ENCODE peak calls at places on chromosome 22, in eight cellular contexts. C, Z, A, G, Y, O, R and E are unnamed samples.

GRCh38 chr22:49838771-49839717 is 11.4 kb upstream of the BRD1 start:
- DNase-seq in C (no peak), Z (no peak), A (no peak), G (peak), Y (no peak), O (no peak), R (peak), E (no peak)

GRCh38 chr22:24054356-24054755 is 43.3 kb downstream of the CABIN1 start:
- DNase-seq in C (no peak), Z (no peak), A (no peak), G (no peak), Y (no peak), O (no peak), R (peak), E (no peak)

GRCh38 chr22:25407859-25408229 is 156.6 kb upstream of the GRK3 start:
- DNase-seq in C (no peak), Z (no peak), A (no peak), G (no peak), Y (no peak), O (no peak), R (no peak), E (no peak)

GRCh38 chr22:18091916-18092526 is 14.2 kb downstream of the PEX26 start:
- DNase-seq in C (peak), Z (peak), A (no peak), G (peak), Y (peak), O (peak), R (peak), E (no peak)

GRCh38 chr22:19043111-19044085 is 78.8 kb downstream of the DGCR2 start:
- DNase-seq in C (no peak), Z (peak), A (no peak), G (no peak), Y (no peak), O (no peak), R (peak), E (no peak)

GRCh38 chr22:38570841-38571364 is 920 bp upstream of the DMC1 start:
- DNase-seq in C (peak), Z (no peak), A (no peak), G (no peak), Y (no peak), O (no peak), R (peak), E (peak)

GRCh38 chr22:22798716-22799115 is 88.9 kb upstream of the IGLL5 start:
- DNase-seq in C (no peak), Z (no peak), A (no peak), G (no peak), Y (no peak), O (no peak), R (no peak), E (no peak)

GRCh38 chr22:40400173-40400572 is 29.8 kb downstream of the SGSM3 start:
- DNase-seq in C (peak), Z (no peak), A (no peak), G (peak), Y (no peak), O (no peak), R (no peak), E (no peak)

GRCh38 chr22:49856343-49856742 is 2.7 kb downstream of the ZBED4 start:
- DNase-seq in C (no peak), Z (peak), A (no peak), G (no peak), Y (no peak), O (no peak), R (no peak), E (no peak)

GRCh38 chr22:21051145-21051835 is 5.5 kb downstream of the LRRC74B start:
- DNase-seq in C (no peak), Z (no peak), A (no peak), G (no peak), Y (peak), O (no peak), R (no peak), E (no peak)

GRCh38 chr22:50672471-50673230 is at the start of gene SHANK3:
- DNase-seq in C (no peak), Z (no peak), A (no peak), G (no peak), Y (peak), O (peak), R (no peak), E (no peak)

GRCh38 chr22:20551805-20552449 is 44.5 kb downstream of the MED15 start:
- DNase-seq in C (no peak), Z (peak), A (no peak), G (no peak), Y (peak), O (no peak), R (no peak), E (no peak)

GRCh38 chr22:50621491-50621880 is 6.5 kb downstream of the ARSA start:
- DNase-seq in C (no peak), Z (peak), A (no peak), G (peak), Y (no peak), O (no peak), R (no peak), E (no peak)

GRCh38 chr22:40874016-40874415 is 12.1 kb upstream of the DNAJB7 start:
- DNase-seq in C (no peak), Z (no peak), A (no peak), G (no peak), Y (no peak), O (no peak), R (no peak), E (no peak)

GRCh38 chr22:49992921-49993648 is 19.5 kb downstream of the IL17REL start:
- DNase-seq in C (peak), Z (peak), A (no peak), G (no peak), Y (peak), O (no peak), R (peak), E (peak)

GRCh38 chr22:26801449-26801848 is 144.1 kb downstream of the MIAT start:
- DNase-seq in C (no peak), Z (no peak), A (no peak), G (no peak), Y (no peak), O (no peak), R (no peak), E (no peak)

GRCh38 chr22:19688301-19689290 is 25.7 kb upstream of the SEPTIN5 start:
- DNase-seq in C (no peak), Z (no peak), A (no peak), G (no peak), Y (no peak), O (no peak), R (no peak), E (no peak)

GRCh38 chr22:25027552-25027951 is 75.0 kb downstream of the KIAA1671 start:
- DNase-seq in C (no peak), Z (no peak), A (no peak), G (no peak), Y (no peak), O (no peak), R (no peak), E (no peak)

GRCh38 chr22:49934891-49935557 is 16.6 kb downstream of the CRELD2 start:
- DNase-seq in C (peak), Z (peak), A (no peak), G (peak), Y (peak), O (peak), R (peak), E (peak)

GRCh38 chr22:25113316-25113721 is 86.3 kb upstream of the CRYBB3 start:
- DNase-seq in C (peak), Z (no peak), A (no peak), G (no peak), Y (no peak), O (peak), R (no peak), E (no peak)

GRCh38 chr22:11066458-11067285 is 4461.3 kb upstream of the OR11H1 start:
- DNase-seq in C (no peak), Z (no peak), A (no peak), G (no peak), Y (no peak), O (peak), R (no peak), E (no peak)

GRCh38 chr22:21948390-21948789 is 4.3 kb downstream of the PPM1F start:
- DNase-seq in C (no peak), Z (no peak), A (no peak), G (no peak), Y (no peak), O (no peak), R (no peak), E (no peak)

GRCh38 chr22:50735739-50736030 is 2.3 kb upstream of the ACR start:
- DNase-seq in C (no peak), Z (peak), A (no peak), G (no peak), Y (no peak), O (no peak), R (no peak), E (no peak)

GRCh38 chr22:34842630-34843029 is 223.3 kb upstream of the ISX start:
- DNase-seq in C (no peak), Z (no peak), A (no peak), G (no peak), Y (no peak), O (no peak), R (no peak), E (no peak)
- H3K27ac ChIP-seq in C (no peak), Z (no peak), A (no peak), G (no peak), Y (no peak), O (no peak), R (no peak), E (no peak)

DNA sequence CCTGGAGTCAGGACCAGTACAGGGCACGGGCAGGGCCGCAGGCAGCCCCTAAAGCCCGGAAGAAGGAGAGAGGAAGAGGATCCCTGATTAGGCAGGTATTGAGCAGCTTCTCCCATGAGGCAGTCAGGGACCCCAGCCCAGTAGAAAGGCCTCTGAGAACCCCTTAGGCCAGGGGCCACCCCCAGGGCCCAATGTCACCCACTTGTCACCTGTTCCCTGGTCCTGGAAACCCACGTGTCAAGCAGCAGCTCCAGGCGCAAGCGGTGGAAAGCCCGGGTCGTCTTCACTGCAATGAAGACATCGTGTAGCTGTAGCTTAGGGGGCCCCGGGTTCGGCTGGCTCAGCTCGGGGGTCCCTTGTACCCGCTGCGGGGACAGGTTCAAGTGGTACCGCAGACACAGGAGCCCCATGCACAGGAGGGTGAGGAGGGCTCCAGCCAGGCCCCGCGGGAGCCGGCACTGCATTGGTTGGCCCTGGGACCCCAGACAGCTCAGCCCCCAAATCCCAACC is 415 bp downstream of the MFNG start:
- DNase-seq in C (no peak), Z (no peak), A (no peak), G (no peak), Y (no peak), O (no peak), R (no peak), E (no peak)
- H3K27ac ChIP-seq in C (peak), Z (no peak), A (no peak), G (peak), Y (peak), O (peak), R (no peak), E (peak)

DNA sequence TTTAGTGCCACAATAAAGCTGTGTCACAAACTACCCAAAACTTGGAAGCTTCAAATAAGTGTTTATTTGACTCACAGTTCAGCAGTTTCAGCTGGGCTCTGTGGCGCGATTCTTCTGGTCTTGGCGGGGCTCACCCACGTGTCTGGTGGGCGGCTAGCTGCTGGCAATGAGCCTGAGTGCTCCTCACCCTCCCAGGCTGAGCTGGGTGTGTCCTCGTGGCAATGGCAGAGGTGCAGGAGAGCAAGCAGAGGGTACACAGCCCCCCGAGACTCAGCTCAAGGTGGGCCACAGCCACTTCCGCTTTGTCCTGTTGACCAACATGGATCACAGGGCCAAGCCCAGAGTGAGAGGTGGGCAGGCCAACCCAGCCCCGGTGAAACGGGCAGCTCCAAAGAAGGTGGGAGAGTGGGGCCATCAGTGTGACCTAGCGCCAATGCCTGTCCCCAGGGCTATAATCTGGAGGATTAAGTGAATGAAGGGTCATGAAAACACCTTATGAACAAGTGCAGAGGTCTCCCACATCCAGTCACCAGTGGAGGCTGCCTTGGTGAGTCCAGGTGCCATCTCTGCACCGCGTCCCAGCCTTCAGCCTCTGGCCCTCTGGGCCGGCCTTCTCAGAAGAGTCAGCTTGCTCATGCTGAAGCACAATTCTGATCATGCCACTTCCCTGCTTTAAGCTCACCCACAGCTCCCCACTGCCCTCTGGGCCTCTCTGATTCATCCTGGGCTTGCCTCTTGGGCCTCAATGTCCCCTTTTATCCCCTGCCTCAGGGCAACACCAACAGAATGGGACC is 74.6 kb upstream of the RTL6 start:
- DNase-seq in C (peak), Z (peak), A (no peak), G (no peak), Y (no peak), O (no peak), R (no peak), E (no peak)
- H3K27ac ChIP-seq in C (no peak), Z (no peak), A (no peak), G (no peak), Y (no peak), O (no peak), R (no peak), E (no peak)

DNA sequence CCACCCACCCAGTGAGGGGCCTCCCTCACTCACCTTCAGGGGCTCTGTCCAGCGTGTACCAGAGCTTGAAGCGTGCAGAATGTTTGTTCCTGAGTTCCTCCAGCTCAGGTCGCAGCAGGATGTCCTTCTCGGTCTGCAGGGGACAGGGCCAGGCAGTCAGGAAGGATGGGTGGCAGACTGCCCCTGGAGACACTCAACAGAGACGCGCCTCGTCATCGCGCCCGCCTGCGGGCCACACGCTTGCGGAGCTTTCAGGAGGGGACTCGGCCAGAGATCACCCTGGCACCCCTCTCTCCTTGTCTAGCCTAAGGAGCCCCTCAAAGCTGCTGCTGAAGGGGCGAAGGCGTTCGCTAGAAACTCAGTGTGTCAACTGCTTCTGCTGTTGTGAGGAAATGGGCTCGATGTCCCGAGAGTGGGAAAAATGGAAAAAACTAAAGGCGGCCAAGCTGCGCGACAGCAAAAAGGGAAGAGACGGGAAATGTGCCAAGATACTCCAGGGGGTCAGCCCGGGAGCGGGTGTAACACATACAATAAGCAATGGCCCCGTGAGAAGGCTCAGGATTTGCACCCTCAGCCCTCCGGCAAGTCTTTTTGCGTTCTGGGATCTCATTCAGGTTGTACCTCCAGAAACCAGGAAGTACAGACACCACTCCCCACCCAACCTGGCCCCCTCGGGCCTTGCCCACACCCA is 9.2 kb upstream of the POLDIP3 start:
- DNase-seq in C (no peak), Z (no peak), A (no peak), G (no peak), Y (no peak), O (no peak), R (no peak), E (no peak)
- H3K27ac ChIP-seq in C (peak), Z (no peak), A (no peak), G (no peak), Y (peak), O (no peak), R (no peak), E (no peak)

DNA sequence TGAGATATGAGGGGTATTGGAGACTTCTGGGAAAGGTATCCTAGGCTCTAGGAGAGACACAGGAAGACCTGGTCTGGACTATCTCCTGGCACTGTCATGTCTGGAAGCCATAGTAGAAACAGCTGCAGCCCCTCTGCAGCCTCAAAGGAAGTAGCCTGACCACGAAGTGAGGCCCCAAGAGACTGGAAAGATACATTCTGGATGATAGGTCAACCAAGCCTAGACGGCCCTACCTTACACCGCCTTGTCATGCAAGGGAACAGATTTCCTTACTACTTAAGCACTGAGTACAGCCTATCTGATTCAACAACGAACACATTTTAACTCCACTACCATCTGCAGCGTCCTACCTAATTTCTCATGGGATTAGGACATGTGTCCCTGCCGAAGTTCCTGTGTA is 31.1 kb downstream of the UQCR10 start:
- DNase-seq in C (no peak), Z (no peak), A (no peak), G (no peak), Y (no peak), O (no peak), R (no peak), E (no peak)
- H3K27ac ChIP-seq in C (peak), Z (no peak), A (no peak), G (no peak), Y (peak), O (no peak), R (peak), E (peak)

GRCh38 chr22:45892681-45893461 is 84.1 kb downstream of the WNT7B start:
- DNase-seq in C (no peak), Z (no peak), A (no peak), G (no peak), Y (no peak), O (no peak), R (no peak), E (no peak)

GRCh38 chr22:45890351-45890635 is 86.7 kb downstream of the WNT7B start:
- DNase-seq in C (no peak), Z (no peak), A (no peak), G (no peak), Y (no peak), O (no peak), R (no peak), E (no peak)

GRCh38 chr22:45891996-45892621 is 84.9 kb downstream of the WNT7B start:
- DNase-seq in C (no peak), Z (no peak), A (no peak), G (no peak), Y (no peak), O (no peak), R (no peak), E (no peak)

GRCh38 chr22:45891021-45891421 is 85.9 kb downstream of the WNT7B start:
- DNase-seq in C (no peak), Z (no peak), A (no peak), G (no peak), Y (no peak), O (no peak), R (no peak), E (no peak)

DNA sequence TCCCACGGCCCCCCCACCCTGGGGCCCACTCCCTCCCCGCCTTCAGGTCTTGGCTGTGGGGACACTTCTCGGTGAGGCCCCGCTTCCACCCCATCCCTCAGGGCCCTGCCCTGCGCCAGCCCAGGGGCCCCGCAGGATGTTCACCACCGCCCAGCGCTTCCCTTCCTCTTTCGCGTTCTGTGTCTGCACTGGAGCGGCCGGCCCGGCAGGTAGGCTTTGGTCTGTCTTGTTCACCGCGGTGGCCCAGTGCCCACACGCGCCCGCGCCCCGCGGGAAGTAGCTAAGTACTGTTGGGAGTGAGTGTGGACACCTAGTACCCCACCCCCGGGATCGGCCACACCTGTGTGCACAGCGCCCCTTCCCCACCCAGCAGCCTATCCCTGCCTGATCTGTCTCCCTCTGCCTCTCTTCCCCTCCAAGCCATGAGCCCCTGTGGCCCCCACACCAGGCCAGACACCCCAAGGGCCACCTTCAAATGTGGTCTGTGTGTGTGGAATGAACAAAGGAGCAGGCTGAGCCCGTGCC is 85.4 kb downstream of the WNT7B start:
- DNase-seq in C (no peak), Z (no peak), A (no peak), G (no peak), Y (no peak), O (no peak), R (no peak), E (no peak)
- H3K27ac ChIP-seq in C (no peak), Z (no peak), A (no peak), G (no peak), Y (no peak), O (no peak), R (no peak), E (no peak)

GRCh38 chr22:42912049-42912448 is 55.0 kb upstream of the ARFGAP3 start:
- DNase-seq in C (no peak), Z (no peak), A (no peak), G (no peak), Y (no peak), O (no peak), R (no peak), E (no peak)
- H3K27ac ChIP-seq in C (no peak), Z (no peak), A (no peak), G (no peak), Y (no peak), O (no peak), R (no peak), E (no peak)

GRCh38 chr22:28909375-28909774 is 26.0 kb downstream of the ZNRF3 start:
- DNase-seq in C (no peak), Z (peak), A (no peak), G (no peak), Y (no peak), O (no peak), R (peak), E (no peak)

GRCh38 chr22:28911777-28912669 is 28.7 kb downstream of the ZNRF3 start:
- DNase-seq in C (no peak), Z (peak), A (no peak), G (no peak), Y (no peak), O (peak), R (peak), E (no peak)

GRCh38 chr22:28907311-28908008 is 24.1 kb downstream of the ZNRF3 start:
- DNase-seq in C (no peak), Z (peak), A (no peak), G (no peak), Y (no peak), O (no peak), R (peak), E (no peak)

GRCh38 chr22:28910575-28911278 is 27.4 kb downstream of the ZNRF3 start:
- DNase-seq in C (no peak), Z (peak), A (no peak), G (no peak), Y (no peak), O (no peak), R (no peak), E (no peak)

DNA sequence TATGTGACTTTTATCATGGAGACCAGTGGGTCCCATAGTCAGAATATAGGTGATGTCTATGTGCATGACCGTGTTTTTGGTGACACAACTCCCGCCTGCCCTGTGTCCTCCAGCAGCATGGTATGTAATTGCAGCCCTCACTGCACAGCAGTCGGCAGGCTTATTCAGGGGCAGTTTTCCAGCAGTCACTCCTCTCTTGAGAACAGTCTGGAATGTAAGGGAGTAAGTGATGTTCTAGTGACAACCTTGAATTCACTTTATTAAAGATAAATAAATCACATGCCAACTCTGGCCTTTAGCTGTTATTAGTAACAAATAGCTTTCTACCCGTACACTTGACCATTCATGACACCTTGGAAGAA is 27.9 kb downstream of the ZNRF3 start:
- DNase-seq in C (no peak), Z (peak), A (no peak), G (no peak), Y (no peak), O (no peak), R (no peak), E (no peak)
- H3K27ac ChIP-seq in C (no peak), Z (peak), A (no peak), G (no peak), Y (peak), O (no peak), R (no peak), E (peak)